ENCODE peak calls at places on chromosome 5, in ten cellular contexts. One of them, this sample, is unnamed. For H3K4me1, the result is how much of the 10 kb centered on the place peaks cover.

GRCh38 chr5:160369990-160370712 is at the start of gene C1QTNF2:
- DNase-seq in uterus: peak
- DNase-seq in stomach: peak
- DNase-seq in A549: peak
- DNase-seq in breast epithelium: no peak
- DNase-seq in sigmoid colon: peak
- DNase-seq in GM12878: no peak
- DNase-seq in testis: peak
- DNase-seq in ovary: peak
- DNase-seq in right lobe of liver: no peak
- DNase-seq in this sample: peak

GRCh38 chr5:3657364-3658003 is 61.9 kb downstream of the IRX1 start:
- DNase-seq in ovary: no peak
- DNase-seq in testis: no peak
- DNase-seq in breast epithelium: no peak
- DNase-seq in uterus: no peak
- DNase-seq in GM12878: no peak
- DNase-seq in A549: no peak
- DNase-seq in right lobe of liver: no peak
- DNase-seq in sigmoid colon: no peak
- DNase-seq in stomach: no peak
- DNase-seq in this sample: no peak

GRCh38 chr5:168852329-168852728 is 273.2 kb upstream of the PANK3 start:
- DNase-seq in sigmoid colon: no peak
- DNase-seq in right lobe of liver: no peak
- DNase-seq in A549: no peak
- DNase-seq in testis: no peak
- DNase-seq in stomach: no peak
- DNase-seq in uterus: no peak
- DNase-seq in ovary: no peak
- DNase-seq in GM12878: no peak
- DNase-seq in breast epithelium: no peak
- DNase-seq in this sample: no peak

GRCh38 chr5:170738840-170739239 is 44.7 kb upstream of the GABRP start:
- DNase-seq in A549: no peak
- DNase-seq in right lobe of liver: peak
- DNase-seq in breast epithelium: no peak
- DNase-seq in testis: no peak
- DNase-seq in sigmoid colon: no peak
- DNase-seq in stomach: no peak
- DNase-seq in GM12878: no peak
- DNase-seq in ovary: no peak
- DNase-seq in uterus: no peak
- DNase-seq in this sample: peak

GRCh38 chr5:7876867-7877266 is 7.9 kb downstream of the MTRR start:
- DNase-seq in right lobe of liver: no peak
- DNase-seq in uterus: no peak
- DNase-seq in ovary: no peak
- DNase-seq in testis: no peak
- DNase-seq in sigmoid colon: no peak
- DNase-seq in stomach: no peak
- DNase-seq in breast epithelium: no peak
- DNase-seq in A549: no peak
- DNase-seq in GM12878: no peak
- DNase-seq in this sample: no peak

GRCh38 chr5:110054240-110054639 is 364.5 kb downstream of the MAN2A1 start:
- DNase-seq in stomach: peak
- DNase-seq in A549: no peak
- DNase-seq in ovary: no peak
- DNase-seq in breast epithelium: peak
- DNase-seq in sigmoid colon: peak
- DNase-seq in GM12878: peak
- DNase-seq in uterus: no peak
- DNase-seq in right lobe of liver: no peak
- DNase-seq in testis: peak
- DNase-seq in this sample: peak

GRCh38 chr5:148465381-148466290 is 81.9 kb downstream of the FBXO38 start:
- DNase-seq in sigmoid colon: no peak
- DNase-seq in ovary: no peak
- DNase-seq in stomach: no peak
- DNase-seq in uterus: no peak
- DNase-seq in breast epithelium: no peak
- DNase-seq in GM12878: no peak
- DNase-seq in right lobe of liver: no peak
- DNase-seq in A549: no peak
- DNase-seq in testis: no peak
- DNase-seq in this sample: no peak

GRCh38 chr5:175805256-175806011 is 65.9 kb upstream of the CPLX2 start:
- DNase-seq in ovary: no peak
- DNase-seq in testis: no peak
- DNase-seq in GM12878: no peak
- DNase-seq in sigmoid colon: no peak
- DNase-seq in breast epithelium: no peak
- DNase-seq in right lobe of liver: no peak
- DNase-seq in uterus: no peak
- DNase-seq in A549: no peak
- DNase-seq in stomach: no peak
- DNase-seq in this sample: no peak

GRCh38 chr5:93078082-93079038 is 502.7 kb downstream of the NR2F1-AS1 start:
- DNase-seq in GM12878: peak
- DNase-seq in right lobe of liver: peak
- DNase-seq in A549: peak
- DNase-seq in testis: peak
- DNase-seq in breast epithelium: peak
- DNase-seq in sigmoid colon: peak
- DNase-seq in stomach: peak
- DNase-seq in uterus: peak
- DNase-seq in ovary: peak
- DNase-seq in this sample: no peak

GRCh38 chr5:3385874-3386536 is 209.6 kb upstream of the IRX1 start:
- DNase-seq in stomach: no peak
- DNase-seq in GM12878: no peak
- DNase-seq in breast epithelium: no peak
- DNase-seq in ovary: no peak
- DNase-seq in testis: no peak
- DNase-seq in uterus: no peak
- DNase-seq in sigmoid colon: no peak
- DNase-seq in A549: no peak
- DNase-seq in right lobe of liver: no peak
- DNase-seq in this sample: no peak

GRCh38 chr5:111223790-111224560 is at the start of gene CAMK4:
- DNase-seq in stomach: peak
- DNase-seq in GM12878: no peak
- DNase-seq in breast epithelium: peak
- DNase-seq in right lobe of liver: peak
- DNase-seq in A549: peak
- DNase-seq in testis: peak
- DNase-seq in sigmoid colon: peak
- DNase-seq in uterus: peak
- DNase-seq in ovary: peak
- DNase-seq in this sample: peak

GRCh38 chr5:104643320-104643719 is 1080.7 kb upstream of the NUDT12 start:
- DNase-seq in A549: no peak
- DNase-seq in GM12878: no peak
- DNase-seq in testis: no peak
- DNase-seq in uterus: no peak
- DNase-seq in sigmoid colon: no peak
- DNase-seq in ovary: no peak
- DNase-seq in right lobe of liver: no peak
- DNase-seq in breast epithelium: no peak
- DNase-seq in stomach: no peak
- DNase-seq in this sample: no peak

GRCh38 chr5:149485655-149486615 is 65.3 kb downstream of the CSNK1A1 start:
- DNase-seq in testis: no peak
- DNase-seq in stomach: peak
- DNase-seq in ovary: peak
- DNase-seq in breast epithelium: peak
- DNase-seq in right lobe of liver: no peak
- DNase-seq in uterus: peak
- DNase-seq in GM12878: no peak
- DNase-seq in A549: peak
- DNase-seq in sigmoid colon: peak
- DNase-seq in this sample: peak

GRCh38 chr5:134041570-134042411 is 37.0 kb upstream of the VDAC1 start:
- DNase-seq in sigmoid colon: no peak
- DNase-seq in testis: no peak
- DNase-seq in GM12878: peak
- DNase-seq in breast epithelium: no peak
- DNase-seq in right lobe of liver: no peak
- DNase-seq in uterus: no peak
- DNase-seq in ovary: no peak
- DNase-seq in stomach: no peak
- DNase-seq in A549: no peak
- DNase-seq in this sample: no peak

GRCh38 chr5:122447941-122448340 is 135.9 kb downstream of the SNCAIP start:
- DNase-seq in breast epithelium: no peak
- DNase-seq in right lobe of liver: no peak
- DNase-seq in testis: no peak
- DNase-seq in stomach: no peak
- DNase-seq in A549: no peak
- DNase-seq in uterus: no peak
- DNase-seq in ovary: no peak
- DNase-seq in sigmoid colon: no peak
- DNase-seq in GM12878: no peak
- DNase-seq in this sample: no peak

GRCh38 chr5:125696762-125697161 is 726.4 kb upstream of the GRAMD2B start:
- DNase-seq in right lobe of liver: no peak
- DNase-seq in breast epithelium: no peak
- DNase-seq in testis: no peak
- DNase-seq in GM12878: no peak
- DNase-seq in uterus: no peak
- DNase-seq in stomach: no peak
- DNase-seq in ovary: no peak
- DNase-seq in A549: no peak
- DNase-seq in sigmoid colon: no peak
- DNase-seq in this sample: no peak

DNA sequence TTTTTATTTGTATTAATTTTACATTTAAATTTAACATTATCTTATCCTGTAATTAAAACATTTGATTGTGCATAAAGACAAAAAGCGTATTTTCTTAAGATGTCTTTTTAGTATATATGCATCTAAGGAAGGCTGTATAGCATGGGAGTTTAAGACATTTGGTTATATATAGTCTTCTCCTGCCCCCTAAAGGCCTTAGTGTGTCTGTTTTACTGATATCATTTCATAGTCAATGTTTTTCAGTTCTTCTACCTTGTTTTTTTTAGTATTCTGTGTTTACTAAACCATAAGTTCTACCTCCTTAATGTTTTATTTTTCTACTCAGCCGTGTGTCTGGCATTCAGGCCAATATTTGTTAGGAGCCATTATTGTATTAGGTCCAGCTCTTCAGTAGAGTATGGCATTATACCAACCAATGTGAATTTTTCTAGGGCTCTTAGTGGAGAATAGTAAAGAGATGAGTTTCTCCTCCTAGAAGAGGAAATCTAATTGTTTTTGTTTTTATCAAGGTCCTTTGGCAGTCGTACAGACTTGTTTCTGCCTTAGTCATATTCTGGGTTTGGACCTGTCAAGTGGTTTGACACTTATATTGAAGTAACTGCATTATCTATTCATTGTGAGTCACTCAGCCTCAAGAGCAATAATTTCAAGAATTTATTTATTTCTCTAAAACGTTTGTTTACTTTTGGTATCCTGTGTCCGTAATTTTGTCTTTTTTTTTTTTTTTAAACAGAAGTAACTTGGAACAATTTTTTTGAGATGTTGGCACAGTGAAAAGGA is 74.8 kb downstream of the SLF1 start:
- DNase-seq in breast epithelium: no peak
- DNase-seq in testis: no peak
- DNase-seq in right lobe of liver: no peak
- DNase-seq in stomach: no peak
- DNase-seq in ovary: no peak
- DNase-seq in sigmoid colon: no peak
- DNase-seq in uterus: no peak
- DNase-seq in A549: no peak
- DNase-seq in GM12878: no peak
- DNase-seq in this sample: no peak
- H3K4me3 ChIP-seq in breast epithelium: no peak
- H3K4me3 ChIP-seq in testis: no peak
- H3K4me3 ChIP-seq in right lobe of liver: no peak
- H3K4me3 ChIP-seq in stomach: no peak
- H3K4me3 ChIP-seq in ovary: no peak
- H3K4me3 ChIP-seq in sigmoid colon: no peak
- H3K4me3 ChIP-seq in uterus: no peak
- H3K4me3 ChIP-seq in A549: no peak
- H3K4me3 ChIP-seq in GM12878: no peak
- H3K4me3 ChIP-seq in this sample: no peak

DNA sequence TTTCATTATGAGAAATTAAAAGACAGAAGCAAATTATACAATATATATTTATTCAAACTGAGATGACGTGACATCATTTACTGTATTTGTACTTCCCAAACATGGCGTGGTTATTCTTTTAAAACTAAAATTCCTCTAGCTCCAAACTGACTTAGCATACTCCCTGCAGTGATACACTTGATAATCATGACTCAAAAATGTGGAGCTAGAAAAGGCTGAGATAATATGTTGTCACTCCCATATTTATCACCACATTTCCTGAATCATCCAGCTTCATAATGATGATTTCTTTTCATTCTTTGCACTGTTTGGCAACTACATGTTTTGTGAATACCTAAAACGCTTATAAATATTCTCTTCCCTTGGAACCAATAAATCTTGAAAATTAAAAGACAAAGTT is 341.1 kb downstream of the EBF1 start:
- DNase-seq in GM12878: no peak
- DNase-seq in breast epithelium: no peak
- DNase-seq in right lobe of liver: no peak
- DNase-seq in stomach: no peak
- DNase-seq in ovary: no peak
- DNase-seq in uterus: no peak
- DNase-seq in A549: no peak
- DNase-seq in testis: no peak
- DNase-seq in sigmoid colon: no peak
- DNase-seq in this sample: no peak
- H3K4me1 ChIP-seq in GM12878: under half
- H3K4me1 ChIP-seq in breast epithelium: under half
- H3K4me1 ChIP-seq in right lobe of liver: under half
- H3K4me1 ChIP-seq in stomach: under half
- H3K4me1 ChIP-seq in ovary: under half
- H3K4me1 ChIP-seq in uterus: under half
- H3K4me1 ChIP-seq in A549: under half
- H3K4me1 ChIP-seq in testis: under half
- H3K4me1 ChIP-seq in sigmoid colon: under half
- H3K4me1 ChIP-seq in this sample: under half

GRCh38 chr5:151447174-151448037 is at the start of gene SLC36A1:
- DNase-seq in sigmoid colon: peak
- DNase-seq in ovary: peak
- DNase-seq in uterus: peak
- DNase-seq in A549: peak
- DNase-seq in right lobe of liver: peak
- DNase-seq in stomach: peak
- DNase-seq in GM12878: peak
- DNase-seq in breast epithelium: peak
- DNase-seq in testis: peak
- DNase-seq in this sample: peak
- TF ChIP-seq POLR2A in sigmoid colon: peak
- TF ChIP-seq POLR2A in ovary: no peak
- TF ChIP-seq POLR2A in uterus: peak
- TF ChIP-seq POLR2A in A549: peak
- TF ChIP-seq POLR2A in right lobe of liver: peak
- TF ChIP-seq POLR2A in stomach: no peak
- TF ChIP-seq POLR2A in GM12878: peak
- TF ChIP-seq POLR2A in breast epithelium: no peak
- TF ChIP-seq POLR2A in testis: no peak
- TF ChIP-seq POLR2A in this sample: no peak

GRCh38 chr5:36692791-36693763 is 86.7 kb downstream of the SLC1A3 start:
- DNase-seq in GM12878: no peak
- DNase-seq in testis: peak
- DNase-seq in A549: peak
- DNase-seq in uterus: peak
- DNase-seq in right lobe of liver: peak
- DNase-seq in stomach: peak
- DNase-seq in ovary: peak
- DNase-seq in breast epithelium: peak
- DNase-seq in sigmoid colon: peak
- DNase-seq in this sample: peak
- H3K4me3 ChIP-seq in GM12878: no peak
- H3K4me3 ChIP-seq in testis: peak
- H3K4me3 ChIP-seq in A549: no peak
- H3K4me3 ChIP-seq in uterus: no peak
- H3K4me3 ChIP-seq in right lobe of liver: peak
- H3K4me3 ChIP-seq in stomach: peak
- H3K4me3 ChIP-seq in ovary: no peak
- H3K4me3 ChIP-seq in breast epithelium: peak
- H3K4me3 ChIP-seq in sigmoid colon: no peak
- H3K4me3 ChIP-seq in this sample: no peak

This sample was measured in thyroid gland.